ENCODE peak calls at places on chromosomes 1 and 21, in seven cellular contexts. Z is HCT116, J is K562, D is SK-N-SH, I is H1, Y is HepG2, C is GM12878. W is an unnamed sample.

GRCh38 chr1:23727362-23727811 is 15.9 kb upstream of the ELOA start:
- DNase-seq in Z (no peak), J (no peak), D (no peak), I (no peak), Y (peak; percentile 78), C (no peak), W (peak; percentile 18)

GRCh38 chr1:16720403-16721223 is 19.7 kb upstream of the RNU1-4 start:
- DNase-seq in Z (no peak), J (peak; percentile 15), D (peak; percentile 25), I (no peak), Y (no peak), C (no peak), W (no peak)

GRCh38 chr1:93804412-93804811 is 74.6 kb downstream of the DNTTIP2 start:
- DNase-seq in Z (no peak), J (no peak), D (no peak), I (no peak), Y (no peak), C (no peak), W (no peak)

GRCh38 chr1:194045416-194045815 is 859.0 kb upstream of the B3GALT2 start:
- DNase-seq in Z (no peak), J (no peak), D (no peak), I (no peak), Y (no peak), C (no peak), W (no peak)

GRCh38 chr1:1171551-1172340 is 1.9 kb upstream of the TTLL10 start:
- DNase-seq in Z (no peak), J (peak; percentile 16), D (peak; percentile 41), I (no peak), Y (no peak), C (no peak), W (no peak)

GRCh38 chr1:230781596-230781995 is 34.4 kb downstream of the CAPN9 start:
- DNase-seq in Z (no peak), J (no peak), D (no peak), I (no peak), Y (no peak), C (no peak), W (no peak)

GRCh38 chr1:10762875-10763274 is 33.6 kb downstream of the CASZ1 start:
- DNase-seq in Z (no peak), J (no peak), D (no peak), I (no peak), Y (no peak), C (no peak), W (no peak)

GRCh38 chr1:224809613-224810012 is 119.9 kb upstream of the DNAH14 start:
- DNase-seq in Z (no peak), J (no peak), D (no peak), I (no peak), Y (no peak), C (no peak), W (no peak)

GRCh38 chr1:168220470-168220871 is 5.3 kb upstream of the SFT2D2 start:
- DNase-seq in Z (no peak), J (no peak), D (no peak), I (no peak), Y (no peak), C (no peak), W (no peak)

DNA sequence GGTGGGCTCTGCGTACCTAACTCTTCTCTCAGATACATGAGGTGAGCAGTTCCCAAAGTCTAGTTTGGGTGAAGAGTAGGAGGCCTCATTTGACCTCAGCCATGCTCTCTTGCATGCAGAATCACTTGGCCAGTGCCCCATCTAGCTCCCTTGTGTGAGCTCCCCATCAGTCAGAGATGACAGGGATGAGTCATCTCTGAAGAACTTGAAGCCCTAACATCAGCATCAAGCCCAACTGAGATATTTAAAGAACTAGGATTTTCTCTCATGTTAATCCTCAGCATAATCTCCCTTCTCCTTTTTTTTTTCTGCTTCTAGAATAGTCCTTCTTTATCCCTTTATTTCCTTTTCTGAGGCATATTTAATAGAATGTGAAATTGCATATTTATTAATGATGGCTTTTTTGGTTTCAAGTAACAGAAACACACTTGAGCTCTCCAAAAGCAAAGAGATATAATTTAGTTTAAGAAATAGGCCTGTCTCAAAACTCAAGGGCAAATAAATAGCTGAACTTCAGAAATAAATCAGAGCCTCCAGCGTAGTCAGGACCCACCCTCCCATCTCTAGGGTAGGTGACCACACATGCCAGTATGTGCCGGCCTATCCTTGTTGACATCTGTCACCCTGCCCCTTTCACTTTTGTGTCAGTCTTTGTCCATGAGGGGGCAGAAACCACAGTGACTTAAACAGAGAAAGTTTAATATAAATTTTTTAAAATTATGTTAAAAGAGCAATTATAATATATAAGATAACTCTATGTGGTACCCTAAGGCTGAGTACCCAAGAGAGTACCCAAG is 112.3 kb downstream of the TSEN15 start:
- DNase-seq in Z (no peak), J (no peak), D (no peak), I (no peak), Y (no peak), C (peak; percentile 42), W (no peak)
- TF ChIP-seq JUND in Z (no peak), J (peak; percentile 88), D (peak; percentile 93), I (peak; percentile 51), Y (no peak), C (peak; percentile 47), W (no peak)

DNA sequence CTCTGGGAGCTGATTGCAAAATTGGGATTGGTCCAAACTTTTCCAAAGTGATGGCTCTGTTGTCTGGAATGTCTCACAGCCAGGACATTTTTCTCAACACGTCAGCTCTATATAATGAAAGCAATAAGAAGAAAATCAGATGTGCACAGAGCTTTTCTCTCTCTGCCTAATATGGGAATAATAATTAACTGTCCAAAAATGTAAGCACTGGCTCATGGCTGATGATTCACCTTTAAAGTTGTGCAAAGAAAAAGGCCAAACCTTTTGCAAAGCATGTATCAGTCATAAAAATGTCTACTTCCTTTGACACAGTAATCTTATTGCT is 30.4 kb downstream of the ZNF281 start:
- DNase-seq in Z (no peak), J (no peak), D (peak; percentile 7), I (no peak), Y (peak; percentile 36), C (no peak), W (no peak)
- TF ChIP-seq JUND in Z (no peak), J (no peak), D (peak; percentile 95), I (no peak), Y (no peak), C (no peak), W (no peak)

DNA sequence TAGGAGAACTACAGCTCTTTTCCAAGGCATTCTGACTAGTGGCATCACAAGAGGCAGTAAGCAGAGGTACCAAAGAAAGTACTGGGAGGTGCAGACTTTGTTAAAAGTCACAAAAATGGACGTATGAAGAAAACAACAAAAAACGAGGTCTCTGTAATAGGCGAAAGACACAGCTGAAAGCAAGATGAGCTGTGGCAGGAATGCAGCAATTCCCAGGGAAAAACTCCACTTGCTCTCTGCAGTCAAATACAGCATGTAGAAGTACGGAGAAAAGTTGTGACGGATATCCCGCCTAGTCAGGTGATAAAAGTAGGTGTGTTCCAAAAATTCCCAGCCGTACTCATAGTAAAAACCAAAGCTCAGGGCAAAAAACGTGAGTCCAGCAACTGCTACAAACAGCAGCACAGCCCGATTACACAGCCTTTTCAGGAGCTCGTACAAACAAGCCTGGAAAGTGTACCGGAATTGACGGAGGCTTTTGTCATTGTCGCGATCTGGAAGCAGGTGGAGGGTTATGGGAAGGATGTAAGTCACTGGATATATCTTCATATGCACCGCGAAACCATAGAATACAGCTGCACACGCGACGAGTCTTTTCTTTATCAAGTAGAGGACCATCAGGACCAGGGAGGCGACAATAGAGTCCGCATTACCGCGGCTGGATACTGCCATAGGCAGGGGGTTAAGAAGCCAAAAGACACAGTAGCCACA is 978 bp downstream of the PIGM start:
- DNase-seq in Z (no peak), J (no peak), D (peak; percentile 37), I (no peak), Y (no peak), C (no peak), W (peak; percentile 12)
- TF ChIP-seq JUND in Z (no peak), J (no peak), D (no peak), I (no peak), Y (no peak), C (no peak), W (no peak)

DNA sequence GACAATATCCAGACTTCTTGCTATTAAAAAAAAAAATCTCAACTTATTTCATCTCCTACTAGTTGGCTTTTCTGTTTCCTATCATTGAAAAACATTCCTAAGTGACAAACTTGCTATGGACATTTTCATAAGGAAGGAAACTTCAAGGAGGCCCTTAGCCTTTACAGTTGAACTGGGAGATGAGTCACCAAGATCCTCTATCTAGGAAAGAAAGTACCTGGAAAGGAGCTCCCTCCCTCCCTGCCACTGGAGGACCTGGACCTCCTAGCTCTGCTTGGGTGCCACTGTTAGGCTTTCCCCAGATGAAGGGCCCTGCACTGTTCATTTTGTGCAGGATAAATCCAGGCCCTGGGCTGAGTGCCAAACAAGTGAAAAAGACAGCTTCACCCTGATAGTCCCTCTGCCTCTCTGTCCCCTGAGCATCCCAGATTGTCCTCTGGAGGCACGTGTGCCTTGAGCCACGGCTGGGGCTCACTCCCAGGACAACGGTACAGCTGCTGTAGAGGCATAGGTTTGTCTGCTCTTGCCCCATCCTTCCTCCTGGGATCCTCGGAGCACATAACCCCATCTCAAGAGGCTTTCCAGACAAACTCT is 40.2 kb upstream of the SOX13 start:
- DNase-seq in Z (no peak), J (no peak), D (peak; percentile 55), I (no peak), Y (no peak), C (no peak), W (no peak)
- TF ChIP-seq JUND in Z (no peak), J (no peak), D (no peak), I (no peak), Y (no peak), C (no peak), W (no peak)

GRCh38 chr1:171488190-171488929 is 3.0 kb downstream of the PRRC2C start:
- DNase-seq in Z (no peak), J (no peak), D (no peak), I (no peak), Y (no peak), C (no peak), W (no peak)
- TF ChIP-seq JUND in Z (no peak), J (no peak), D (no peak), I (no peak), Y (no peak), C (no peak), W (peak; percentile 12)

DNA sequence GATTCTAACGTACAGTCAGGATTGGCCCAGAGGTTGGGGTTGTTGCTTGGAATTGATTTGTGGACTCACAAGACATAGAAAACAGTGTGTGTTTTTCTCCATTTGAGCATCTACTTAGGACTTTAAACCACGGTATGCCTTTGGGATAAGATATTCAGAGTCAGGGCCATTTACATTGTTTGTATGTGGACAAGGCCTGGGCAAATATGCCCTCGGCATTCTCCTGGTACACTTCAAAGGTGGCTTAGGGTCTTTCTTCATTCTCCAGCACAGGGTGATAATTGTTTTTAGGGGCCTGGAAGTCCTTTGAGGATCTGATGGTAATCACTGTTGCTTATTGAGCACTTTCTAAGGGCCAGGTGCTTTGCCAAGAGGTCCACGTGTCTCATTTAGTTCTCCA is 42.5 kb downstream of the ATP5PO start:
- DNase-seq in Z (no peak), J (no peak), D (no peak), I (no peak), Y (peak; percentile 63), C (no peak), W (no peak)
- TF ChIP-seq JUND in Z (no peak), J (no peak), D (no peak), I (no peak), Y (no peak), C (no peak), W (no peak)

GRCh38 chr1:46820076-46820475 is 21.2 kb downstream of the CYP4B1 start:
- DNase-seq in Z (no peak), J (no peak), D (no peak), I (no peak), Y (no peak), C (no peak), W (no peak)
- TF ChIP-seq JUND in Z (no peak), J (no peak), D (no peak), I (no peak), Y (no peak), C (no peak), W (no peak)